ENCODE peak calls at places on chromosomes 5 and 9, in five cellular contexts. V is left colon, D is AG08396, X is colonic mucosa, E is psoas muscle. U is an unnamed sample.
A peak's percentile ranks its signal among the peaks of the same experiment; 100 is the strongest.

GRCh38 chr9:93809204-93809940 is 145.8 kb downstream of the BARX1 start:
- DNase-seq in D (no peak), X (no peak), E (no peak), V (no peak), U (no peak)

GRCh38 chr9:124771867-124772621 is 933 bp upstream of the NR6A1 start:
- DNase-seq in X (peak; percentile 79), D (peak; percentile 85), V (peak; percentile 56), E (peak; percentile 75), U (peak; percentile 64)

GRCh38 chr5:68587181-68587580 is 371.6 kb downstream of the PIK3R1 start:
- DNase-seq in E (no peak), V (no peak), X (no peak), D (no peak), U (no peak)

GRCh38 chr5:36934740-36935356 is 58.3 kb downstream of the NIPBL start:
- DNase-seq in E (no peak), X (no peak), V (no peak), D (no peak), U (no peak)

GRCh38 chr9:127492616-127493015 is 41.3 kb downstream of the LRSAM1 start:
- DNase-seq in V (no peak), D (no peak), E (no peak), X (no peak), U (no peak)

GRCh38 chr5:32030686-32031478 is 143.2 kb downstream of the GOLPH3 start:
- DNase-seq in X (no peak), D (no peak), V (no peak), E (no peak), U (no peak)

GRCh38 chr5:43422143-43422542 is 10.0 kb upstream of the CCL28 start:
- DNase-seq in E (no peak), V (peak; percentile 61), D (no peak), X (peak; percentile 63), U (no peak)

GRCh38 chr5:109826426-109826825 is 136.7 kb downstream of the MAN2A1 start:
- DNase-seq in D (no peak), X (no peak), E (no peak), V (no peak), U (no peak)

GRCh38 chr9:135728436-135729110 is 26.6 kb downstream of the KCNT1 start:
- DNase-seq in X (no peak), V (no peak), E (no peak), D (no peak), U (no peak)

GRCh38 chr9:107307331-107307730 is 24.3 kb downstream of the RAD23B start:
- DNase-seq in D (no peak), V (no peak), E (no peak), X (no peak), U (no peak)

GRCh38 chr9:137878146-137878941 is 762 bp downstream of the CACNA1B start:
- DNase-seq in E (no peak), V (no peak), D (peak; percentile 43), X (no peak), U (peak; percentile 46)

GRCh38 chr5:66680227-66680626 is 84.0 kb downstream of the MAST4 start:
- DNase-seq in E (no peak), V (no peak), X (no peak), D (no peak), U (no peak)

GRCh38 chr9:131630206-131630831 is 85.0 kb downstream of the PRRT1B start:
- DNase-seq in E (no peak), V (peak; percentile 59), X (no peak), D (no peak), U (no peak)

GRCh38 chr5:56259002-56259511 is 25.9 kb upstream of the ANKRD55 start:
- DNase-seq in X (no peak), E (no peak), V (no peak), D (peak; percentile 79), U (no peak)

GRCh38 chr5:138444774-138445546 is 6.1 kb downstream of the REEP2 start:
- DNase-seq in E (no peak), D (no peak), V (no peak), X (no peak), U (no peak)

GRCh38 chr9:126604059-126604685 is 9.6 kb upstream of the LMX1B start:
- DNase-seq in V (no peak), X (no peak), E (no peak), D (no peak), U (no peak)

GRCh38 chr5:15968994-15969393 is 210.6 kb downstream of the MARCHF11 start:
- DNase-seq in V (no peak), E (no peak), X (no peak), D (no peak), U (no peak)

GRCh38 chr9:37984672-37985611 is 81.0 kb upstream of the SLC25A51 start:
- DNase-seq in V (peak; percentile 55), D (peak; percentile 65), X (peak; percentile 67), E (peak; percentile 33), U (peak; percentile 47)

GRCh38 chr5:52875827-52876226 is 88.1 kb downstream of the ITGA1 start:
- DNase-seq in X (no peak), D (no peak), V (no peak), E (no peak), U (no peak)

GRCh38 chr9:94692601-94693000 is 33.9 kb upstream of the AOPEP start:
- DNase-seq in X (no peak), E (no peak), D (no peak), V (no peak), U (no peak)

GRCh38 chr9:127489471-127490115 is 38.3 kb downstream of the LRSAM1 start:
- DNase-seq in D (no peak), V (no peak), E (no peak), X (no peak), U (no peak)

GRCh38 chr9:129509508-129509907 is 111.4 kb downstream of the C9orf50 start:
- DNase-seq in D (peak; percentile 82), X (no peak), V (no peak), E (no peak), U (no peak)

GRCh38 chr9:124254261-124254682 is 3.5 kb upstream of the NEK6 start:
- DNase-seq in X (no peak), V (no peak), E (no peak), D (no peak), U (no peak)

GRCh38 chr5:66891184-66891925 is 295.2 kb downstream of the MAST4 start:
- DNase-seq in V (peak; percentile 58), D (no peak), E (no peak), X (peak; percentile 41), U (no peak)

GRCh38 chr5:136026636-136027035 is 2.2 kb upstream of the TGFBI start:
- DNase-seq in V (no peak), E (no peak), X (no peak), D (no peak), U (no peak)

GRCh38 chr9:7963026-7963425 is 163.4 kb upstream of the DMAC1 start:
- DNase-seq in D (no peak), X (peak; percentile 49), E (no peak), V (peak; percentile 43), U (no peak)

GRCh38 chr9:124477211-124478013 is 27.2 kb downstream of the ADGRD2 start:
- DNase-seq in X (no peak), D (no peak), E (no peak), V (no peak), U (no peak)

GRCh38 chr9:15101046-15101445 is 190.8 kb upstream of the FREM1 start:
- DNase-seq in X (no peak), D (no peak), V (no peak), E (no peak), U (no peak)

GRCh38 chr5:136621743-136622142 is 256.4 kb upstream of the TRPC7 start:
- DNase-seq in E (no peak), X (no peak), D (no peak), V (no peak), U (no peak)

GRCh38 chr5:119322312-119322947 is 33.4 kb upstream of the TNFAIP8 start:
- DNase-seq in D (no peak), X (no peak), V (no peak), E (no peak), U (no peak)

GRCh38 chr5:119453045-119453383 is 717 bp downstream of the HSD17B4 start:
- DNase-seq in D (peak; percentile 25), E (no peak), V (peak; percentile 36), X (peak; percentile 32), U (peak; percentile 80)

U was measured in erythroblast.